ENCODE peak calls at places on chromosomes 11 and 22, in nine cellular contexts. R, F, D, Y, O, S, L, J and I are unnamed samples.

GRCh38 chr11:15493921-15494630 is 379.4 kb downstream of the INSC start:
- DNase-seq in J (no peak), R (no peak), F (no peak), S (no peak), L (no peak), D (no peak), Y (no peak), O (no peak), I (no peak)

GRCh38 chr22:36376265-36376664 is 11.5 kb downstream of the MYH9 start:
- DNase-seq in O (no peak), F (no peak), R (no peak), J (no peak), D (no peak), Y (no peak), S (no peak), L (no peak), I (no peak)

GRCh38 chr11:35714882-35715612 is 52.5 kb downstream of the TRIM44 start:
- DNase-seq in L (no peak), J (peak; percentile 54), O (no peak), F (peak; percentile 42), D (peak; percentile 12), R (peak; percentile 0), Y (no peak), S (peak; percentile 29), I (no peak)

GRCh38 chr22:39444937-39445465 is 11.8 kb upstream of the MGAT3 start:
- DNase-seq in F (no peak), J (no peak), O (no peak), Y (no peak), D (no peak), L (no peak), R (no peak), S (no peak), I (no peak)

GRCh38 chr11:111977141-111978027 is 40.2 kb downstream of the DIXDC1 start:
- DNase-seq in R (no peak), J (peak; percentile 34), S (peak; percentile 58), F (peak; percentile 32), D (no peak), Y (peak; percentile 47), O (peak; percentile 18), L (peak; percentile 60), I (no peak)

GRCh38 chr22:39026509-39027150 is 5.7 kb downstream of the APOBEC3D start:
- DNase-seq in F (no peak), L (no peak), S (no peak), R (no peak), Y (no peak), J (no peak), D (no peak), O (no peak), I (no peak)

GRCh38 chr11:31455177-31455576 is 54.2 kb downstream of the IMMP1L start:
- DNase-seq in J (no peak), R (no peak), F (no peak), D (no peak), Y (no peak), L (no peak), O (no peak), S (no peak), I (no peak)

GRCh38 chr11:121282376-121282775 is 10.2 kb upstream of the SC5D start:
- DNase-seq in R (no peak), S (no peak), Y (no peak), L (no peak), O (no peak), J (no peak), F (no peak), D (no peak), I (no peak)